ENCODE peak calls at places on chromosomes 11 and 22, in four cellular contexts. P, J, D and Y are unnamed samples.
A peak's percentile ranks its signal among the peaks of the same experiment; 100 is the strongest.

GRCh38 chr11:75352417-75353206 is 1.2 kb upstream of the ARRB1 start:
- DNase-seq in P (no peak), J (no peak), D (peak; percentile 75), Y (no peak)

GRCh38 chr11:65613091-65613928 is 711 bp downstream of the MAP3K11 start:
- DNase-seq in P (no peak), J (no peak), D (no peak), Y (no peak)

GRCh38 chr11:101583180-101584128 is at the start of gene TRPC6:
- DNase-seq in P (peak; percentile 21), J (peak; percentile 42), D (no peak), Y (no peak)

GRCh38 chr11:35103366-35104194 is 35.4 kb upstream of the CD44 start:
- DNase-seq in P (no peak), J (no peak), D (no peak), Y (peak; percentile 90)

GRCh38 chr11:30666817-30667216 is 80.7 kb upstream of the MPPED2 start:
- DNase-seq in P (no peak), J (no peak), D (no peak), Y (no peak)

GRCh38 chr22:22745225-22746060 is 101.0 kb downstream of the GGTLC2 start:
- DNase-seq in P (no peak), J (no peak), D (peak; percentile 2), Y (no peak)

GRCh38 chr22:28246392-28246791 is 327.3 kb upstream of the PITPNB start:
- DNase-seq in P (no peak), J (peak; percentile 50), D (no peak), Y (peak; percentile 85)

GRCh38 chr22:35521358-35522264 is 19.0 kb upstream of the RASD2 start:
- DNase-seq in P (no peak), J (no peak), D (no peak), Y (no peak)

GRCh38 chr11:114762437-114762836 is 84.1 kb downstream of the NXPE2 start:
- DNase-seq in P (peak; percentile 67), J (no peak), D (peak; percentile 57), Y (peak; percentile 28)

GRCh38 chr11:2748061-2748813 is 48.4 kb upstream of the KCNQ1OT1 start:
- DNase-seq in P (peak; percentile 20), J (no peak), D (no peak), Y (no peak)

GRCh38 chr11:68142441-68143309 is 21.5 kb upstream of the CHKA start:
- DNase-seq in P (no peak), J (no peak), D (no peak), Y (no peak)

GRCh38 chr11:1218256-1218787 is 4.5 kb upstream of the MUC5B start:
- DNase-seq in P (peak; percentile 11), J (no peak), D (no peak), Y (no peak)

GRCh38 chr11:45651841-45652745 is 13.3 kb downstream of the CHST1 start:
- DNase-seq in P (no peak), J (no peak), D (no peak), Y (no peak)

GRCh38 chr11:92591551-92591950 is 366.9 kb downstream of the FAT3 start:
- DNase-seq in P (no peak), J (no peak), D (no peak), Y (no peak)